ENCODE peak calls at places on chromosomes 12 and 14, in nine cellular contexts. S is lower lobe of right lung; C is kidney; B is stimulated activated naive CD8-positive, alpha-beta T cell treated with anti-CD3 and anti-CD28 coated beads, Interleukin-15, Interleukin-2, amounts not matched to agents 100 U/mL and 50 U/mL, for 24 hours; X is activated T-helper 1 cell treated with anti-CD3 and anti-CD28 coated beads, Interleukin-2, amount 50 U/mL, for 16 hours; U is T follicular helper cell; Z is gastrocnemius medialis; J is transverse colon; E is COR-L47. D is an unnamed sample.
A peak's percentile ranks its signal among the peaks of the same experiment; 100 is the strongest.

GRCh38 chr12:127393896-127394295 is 873.1 kb upstream of the TMEM132C start:
- DNase-seq in S (no peak), E (no peak), U (no peak), X (no peak), C (no peak), Z (no peak), B (no peak), J (no peak), D (no peak)

GRCh38 chr14:54834727-54835126 is 67.9 kb downstream of the GCH1 start:
- DNase-seq in S (no peak), U (no peak), X (no peak), E (no peak), J (no peak), B (no peak), C (no peak), Z (no peak), D (no peak)

GRCh38 chr14:74881425-74882102 is at the start of gene DLST:
- DNase-seq in J (peak; percentile 91), E (peak; percentile 83), C (peak; percentile 95), U (peak; percentile 74), B (peak; percentile 93), Z (peak; percentile 68), X (peak; percentile 79), S (peak; percentile 91), D (peak; percentile 89)

GRCh38 chr12:101809208-101809607 is 21.6 kb downstream of the GNPTAB start:
- DNase-seq in U (no peak), B (no peak), C (no peak), S (no peak), Z (no peak), X (no peak), J (no peak), E (no peak), D (no peak)

GRCh38 chr12:57230381-57231155 is 1.1 kb downstream of the SHMT2 start:
- DNase-seq in X (no peak), J (no peak), S (peak; percentile 32), C (peak; percentile 63), E (no peak), U (no peak), Z (no peak), B (no peak), D (no peak)

GRCh38 chr12:102479099-102479887 is 1.1 kb downstream of the IGF1 start:
- DNase-seq in C (no peak), X (no peak), J (peak; percentile 25), E (no peak), S (no peak), B (no peak), Z (no peak), U (no peak), D (no peak)

GRCh38 chr14:68955164-68955921 is 23.8 kb downstream of the ACTN1 start:
- DNase-seq in Z (no peak), B (no peak), C (peak; percentile 52), S (no peak), J (no peak), E (peak; percentile 13), X (no peak), U (no peak), D (no peak)

GRCh38 chr14:85534435-85534834 is 4.5 kb downstream of the FLRT2 start:
- DNase-seq in B (no peak), Z (no peak), C (peak; percentile 46), X (no peak), U (no peak), E (no peak), J (no peak), S (no peak), D (no peak)

GRCh38 chr12:115758886-115759620 is 518.4 kb downstream of the MED13L start:
- DNase-seq in Z (no peak), U (no peak), J (no peak), E (no peak), S (no peak), X (no peak), B (no peak), C (no peak), D (no peak)

GRCh38 chr12:38890102-38890501 is 15.3 kb downstream of the CPNE8 start:
- DNase-seq in U (no peak), E (no peak), X (no peak), B (no peak), J (no peak), Z (no peak), C (no peak), S (no peak), D (no peak)

GRCh38 chr12:90280564-90281058 is 572.0 kb upstream of the ATP2B1 start:
- DNase-seq in S (no peak), U (no peak), Z (no peak), B (peak; percentile 9), C (no peak), E (no peak), J (no peak), X (no peak), D (no peak)

GRCh38 chr14:104687601-104688504 is 1.6 kb upstream of the INF2 start:
- DNase-seq in S (peak; percentile 91), E (peak; percentile 78), Z (peak; percentile 88), U (no peak), B (no peak), C (peak; percentile 95), J (peak; percentile 93), X (no peak), D (peak; percentile 79)

GRCh38 chr12:109016978-109017377 is 3.9 kb downstream of the SVOP start:
- DNase-seq in C (no peak), J (no peak), X (no peak), U (no peak), Z (no peak), S (no peak), B (no peak), E (no peak), D (no peak)

GRCh38 chr12:122859303-122860051 is 24.2 kb downstream of the HIP1R start:
- DNase-seq in Z (no peak), J (no peak), S (no peak), B (no peak), X (no peak), C (peak; percentile 72), U (no peak), E (no peak), D (no peak)

GRCh38 chr12:3179731-3180130 is 102.6 kb downstream of the TSPAN9 start:
- DNase-seq in C (no peak), J (no peak), E (peak; percentile 61), U (no peak), B (no peak), S (no peak), X (no peak), Z (no peak), D (no peak)

GRCh38 chr12:1930816-1931597 is 12.6 kb upstream of the CACNA2D4 start:
- DNase-seq in S (no peak), X (no peak), J (no peak), C (no peak), B (no peak), U (no peak), Z (no peak), E (no peak), D (no peak)

GRCh38 chr12:6375269-6376078 is at the start of gene SCNN1A:
- DNase-seq in B (no peak), Z (no peak), C (peak; percentile 95), U (no peak), S (peak; percentile 85), J (peak; percentile 86), E (peak; percentile 55), X (no peak), D (no peak)

GRCh38 chr12:90841336-90841735 is 113.6 kb downstream of the CCER1 start:
- DNase-seq in Z (no peak), B (no peak), U (no peak), J (no peak), S (no peak), C (no peak), E (no peak), X (no peak), D (no peak)

GRCh38 chr14:103923863-103924262 is 4.4 kb upstream of the TDRD9 start:
- DNase-seq in C (no peak), Z (no peak), X (no peak), U (no peak), E (peak; percentile 65), B (no peak), J (no peak), S (no peak), D (peak; percentile 40)

GRCh38 chr14:28375295-28375694 is 391.3 kb upstream of the FOXG1 start:
- DNase-seq in S (no peak), U (no peak), Z (no peak), E (peak; percentile 1), X (no peak), J (no peak), C (no peak), B (no peak), D (no peak)

GRCh38 chr14:70333289-70333688 is 26.2 kb downstream of the COX16 start:
- DNase-seq in X (no peak), Z (no peak), B (no peak), S (no peak), E (no peak), C (no peak), U (no peak), J (no peak), D (no peak)

GRCh38 chr14:58280954-58281787 is 17.2 kb upstream of the ARID4A start:
- DNase-seq in Z (no peak), E (no peak), J (peak; percentile 44), C (no peak), B (no peak), X (no peak), S (no peak), U (no peak), D (peak; percentile 57)

GRCh38 chr12:53740130-53740491 is 11.7 kb downstream of the CISTR start:
- DNase-seq in B (no peak), U (no peak), S (no peak), E (no peak), Z (no peak), C (no peak), X (no peak), J (no peak), D (no peak)

GRCh38 chr12:43210437-43211197 is 341.4 kb downstream of the ADAMTS20 start:
- DNase-seq in J (no peak), E (no peak), Z (no peak), S (no peak), U (no peak), C (no peak), B (no peak), X (no peak), D (no peak)

GRCh38 chr14:104697317-104697703 is 7.9 kb downstream of the INF2 start:
- DNase-seq in C (no peak), B (no peak), S (no peak), X (no peak), U (no peak), J (no peak), E (no peak), Z (no peak), D (no peak)

GRCh38 chr12:108516511-108517275 is 1.6 kb downstream of the FICD start:
- DNase-seq in J (no peak), X (no peak), U (no peak), B (no peak), S (no peak), E (no peak), Z (no peak), C (no peak), D (no peak)

GRCh38 chr12:40892528-40892927 is 200.3 kb downstream of the CNTN1 start:
- DNase-seq in E (no peak), J (no peak), X (no peak), U (no peak), S (no peak), B (no peak), Z (no peak), C (no peak), D (no peak)

GRCh38 chr14:78446807-78447206 is 276.6 kb downstream of the NRXN3 start:
- DNase-seq in C (no peak), Z (no peak), U (no peak), E (no peak), B (no peak), S (no peak), X (no peak), J (no peak), D (no peak)

GRCh38 chr12:9702239-9702638 is 30.7 kb downstream of the CLECL1 start:
- DNase-seq in J (peak; percentile 26), C (no peak), Z (no peak), X (no peak), S (no peak), B (peak; percentile 53), E (no peak), U (peak; percentile 23), D (no peak)

GRCh38 chr12:77382096-77382742 is 316.9 kb upstream of the E2F7 start:
- DNase-seq in J (no peak), B (no peak), E (no peak), C (no peak), U (no peak), X (no peak), Z (no peak), S (no peak), D (no peak)

GRCh38 chr12:45498645-45499044 is 230.9 kb upstream of the ARID2 start:
- DNase-seq in X (no peak), J (no peak), Z (no peak), S (no peak), U (no peak), C (no peak), E (no peak), B (no peak), D (no peak)

D was measured in adrenal gland.